ENCODE peak calls at places on chromosomes 13 and 19, in eight cellular contexts. Z is transverse colon, L is Panc1, J is H1, Y is upper lobe of left lung, K is endothelial cell of umbilical vein, R is stomach, Q is GM23338. W is an unnamed sample. For H3K4me1, the result is how much of the 10 kb centered on the place peaks cover.

GRCh38 chr13:113002206-113002821 is 33.3 kb downstream of the MCF2L start:
- DNase-seq in Z (peak), L (no peak), J (peak), Y (peak), K (no peak), R (no peak), Q (peak), W (no peak)

GRCh38 chr13:48514776-48515175 is 18.1 kb downstream of the RCBTB2 start:
- DNase-seq in Z (no peak), L (no peak), J (no peak), Y (no peak), K (no peak), R (no peak), Q (no peak), W (no peak)

GRCh38 chr19:36997152-36997842 is 80.9 kb upstream of the ZNF420 start:
- DNase-seq in Z (no peak), L (no peak), J (no peak), Y (no peak), K (no peak), R (no peak), Q (no peak), W (no peak)

GRCh38 chr13:79402679-79403078 is 3.4 kb downstream of the RBM26 start:
- DNase-seq in Z (no peak), L (no peak), J (no peak), Y (no peak), K (peak), R (no peak), Q (no peak), W (no peak)

GRCh38 chr19:33500991-33501390 is 20.6 kb downstream of the PEPD start:
- DNase-seq in Z (no peak), L (no peak), J (no peak), Y (no peak), K (no peak), R (no peak), Q (no peak), W (no peak)

GRCh38 chr13:32889986-32890565 is 126.1 kb upstream of the KL start:
- DNase-seq in Z (no peak), L (no peak), J (no peak), Y (no peak), K (no peak), R (no peak), Q (no peak), W (no peak)

GRCh38 chr13:64446372-64446771 is 2783.8 kb downstream of the PCDH9 start:
- DNase-seq in Z (no peak), L (no peak), J (no peak), Y (no peak), K (no peak), R (no peak), Q (peak), W (no peak)

GRCh38 chr19:12611361-12611699 is 610 bp downstream of the ZNF791 start:
- DNase-seq in Z (peak), L (no peak), J (no peak), Y (no peak), K (peak), R (peak), Q (peak), W (peak)

GRCh38 chr13:31282741-31283455 is 83.1 kb downstream of the B3GLCT start:
- DNase-seq in Z (no peak), L (no peak), J (no peak), Y (no peak), K (no peak), R (no peak), Q (no peak), W (no peak)

GRCh38 chr13:41707192-41707858 is 250.0 kb downstream of the RGCC start:
- DNase-seq in Z (no peak), L (no peak), J (no peak), Y (no peak), K (no peak), R (no peak), Q (no peak), W (no peak)

GRCh38 chr13:105721056-105721455 is 814.4 kb downstream of the EFNB2 start:
- DNase-seq in Z (no peak), L (no peak), J (no peak), Y (no peak), K (peak), R (no peak), Q (no peak), W (no peak)

GRCh38 chr13:86591862-86592261 is 792.6 kb upstream of the SLITRK6 start:
- DNase-seq in Z (no peak), L (no peak), J (no peak), Y (no peak), K (no peak), R (no peak), Q (no peak), W (no peak)

GRCh38 chr13:29457299-29457698 is 138.2 kb downstream of the SLC7A1 start:
- DNase-seq in Z (no peak), L (no peak), J (no peak), Y (no peak), K (peak), R (no peak), Q (no peak), W (no peak)

GRCh38 chr13:82749551-82749950 is 1132.7 kb downstream of the SLITRK1 start:
- DNase-seq in Z (no peak), L (no peak), J (no peak), Y (no peak), K (no peak), R (no peak), Q (no peak), W (no peak)

GRCh38 chr19:48835734-48836088 is 580 bp downstream of the HSD17B14 start:
- DNase-seq in Z (peak), L (peak), J (peak), Y (no peak), K (peak), R (peak), Q (peak), W (peak)

GRCh38 chr19:16327911-16328823 is 3.5 kb downstream of the KLF2 start:
- DNase-seq in Z (peak), L (no peak), J (no peak), Y (no peak), K (peak), R (peak), Q (no peak), W (peak)

GRCh38 chr19:8607386-8607785 is 3.1 kb downstream of the ADAMTS10 start:
- DNase-seq in Z (no peak), L (no peak), J (no peak), Y (no peak), K (no peak), R (no peak), Q (no peak), W (no peak)

GRCh38 chr13:83919775-83920174 is 37.5 kb upstream of the SLITRK1 start:
- DNase-seq in Z (no peak), L (no peak), J (no peak), Y (no peak), K (no peak), R (no peak), Q (peak), W (no peak)

GRCh38 chr13:22422023-22422422 is 751.1 kb downstream of the FGF9 start:
- DNase-seq in Z (no peak), L (no peak), J (no peak), Y (no peak), K (no peak), R (no peak), Q (no peak), W (no peak)

GRCh38 chr13:91329736-91330135 is 17.8 kb upstream of the MIR17HG start:
- DNase-seq in Z (no peak), L (no peak), J (no peak), Y (no peak), K (no peak), R (no peak), Q (no peak), W (no peak)

GRCh38 chr19:3146677-3147100 is 10.9 kb downstream of the GNA15 start:
- DNase-seq in Z (peak), L (peak), J (no peak), Y (peak), K (no peak), R (no peak), Q (peak), W (no peak)

GRCh38 chr13:67283602-67284001 is 53.5 kb upstream of the PCDH9 start:
- DNase-seq in Z (no peak), L (no peak), J (no peak), Y (no peak), K (no peak), R (no peak), Q (no peak), W (no peak)

GRCh38 chr19:56113071-56113632 is 7.9 kb downstream of the ZNF787 start:
- DNase-seq in Z (no peak), L (no peak), J (no peak), Y (no peak), K (no peak), R (no peak), Q (no peak), W (no peak)
- H3K27ac ChIP-seq in Z (peak), L (peak), J (no peak), Y (peak), K (no peak), R (peak), Q (peak), W (no peak)

DNA sequence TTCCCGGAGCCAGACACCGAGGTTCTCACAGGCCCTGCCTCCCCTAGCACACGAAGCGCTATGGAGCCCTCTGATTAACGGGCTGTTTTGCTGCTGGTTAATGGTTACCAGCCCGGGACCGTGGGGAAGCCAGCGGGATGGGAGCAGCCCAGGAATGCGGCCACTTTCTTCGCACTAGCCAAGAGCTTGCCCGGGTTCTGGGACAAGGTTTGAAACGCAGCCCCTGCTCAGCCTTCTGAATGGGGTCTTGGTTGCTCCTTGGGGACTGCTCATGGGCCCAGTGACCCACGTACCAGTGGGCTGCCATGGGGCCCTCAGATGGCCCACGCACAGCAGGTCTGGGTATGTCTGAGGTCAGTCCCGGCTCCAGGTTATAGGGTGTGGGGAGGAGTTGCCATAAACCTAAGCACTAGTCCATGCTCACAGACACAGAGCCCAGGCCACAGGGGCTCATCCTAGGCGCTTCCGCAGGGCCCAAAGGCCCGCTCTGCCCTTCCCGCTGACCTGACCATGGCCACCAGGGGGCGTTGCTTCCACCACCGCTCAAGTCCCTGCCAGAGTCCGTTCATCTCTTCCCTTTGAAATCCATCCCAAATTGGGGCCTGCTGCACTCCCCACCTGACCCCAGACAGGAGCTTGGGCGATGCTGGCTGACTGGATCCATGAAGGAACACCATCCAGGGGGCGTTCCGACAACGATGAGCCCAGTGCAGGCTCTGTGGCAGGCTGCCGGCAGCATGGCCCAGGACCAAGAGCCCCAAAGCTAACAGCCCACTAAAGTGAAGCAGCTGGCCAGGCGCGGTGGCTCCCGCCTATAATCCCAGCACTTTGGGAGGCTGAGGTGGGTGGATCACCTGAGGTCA is 31.5 kb upstream of the ISYNA1 start:
- DNase-seq in Z (peak), L (no peak), J (peak), Y (peak), K (peak), R (peak), Q (peak), W (no peak)
- TF ChIP-seq POLR2AphosphoS5 in Z (no peak), L (no peak), J (no peak), Y (no peak), K (no peak), R (no peak), Q (no peak), W (peak)

DNA sequence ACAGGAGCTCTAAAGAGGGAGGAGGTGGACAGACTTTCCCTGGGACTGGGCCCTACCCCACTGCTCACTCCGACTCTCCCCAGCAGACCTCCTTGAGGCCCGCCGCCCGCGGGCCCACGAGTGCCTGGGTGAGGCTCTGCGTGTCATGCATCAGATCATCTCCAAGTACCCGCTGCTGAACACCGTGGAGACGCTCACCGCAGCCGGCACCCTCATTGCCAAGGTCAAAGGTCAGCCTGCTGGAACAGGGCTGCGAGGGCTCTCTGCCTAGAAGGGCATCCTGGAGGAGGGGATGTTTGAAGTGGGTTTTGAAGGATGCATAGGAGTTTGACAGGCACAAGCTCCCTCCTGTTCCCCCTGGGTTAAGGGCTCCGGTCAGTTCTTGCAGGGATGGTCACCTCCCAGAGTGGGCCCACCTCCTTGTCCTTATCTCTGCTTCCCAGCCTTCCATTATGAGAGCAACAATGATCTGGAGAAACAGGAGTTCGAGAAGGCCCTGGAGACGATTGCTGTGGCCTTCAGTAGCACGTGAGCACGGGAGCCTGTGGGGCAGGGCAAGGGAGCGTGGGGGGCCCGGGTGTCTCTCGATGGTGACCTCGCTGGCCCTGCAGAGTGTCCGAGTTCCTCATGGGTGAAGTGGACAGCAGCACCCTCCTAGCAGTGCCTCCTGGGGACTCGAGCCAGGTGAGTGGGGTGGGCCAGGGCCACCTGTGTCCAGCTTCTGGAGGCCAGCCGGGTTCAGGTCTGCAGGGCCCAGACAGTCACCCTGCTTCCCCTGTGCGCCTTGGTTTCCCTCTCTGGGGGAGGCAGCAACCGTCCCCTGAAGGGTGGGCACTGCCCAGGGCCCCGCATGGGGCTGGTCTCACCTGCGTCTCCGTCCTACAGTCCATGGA is 6.3 kb downstream of the ARHGAP45 start:
- DNase-seq in Z (no peak), L (no peak), J (no peak), Y (peak), K (no peak), R (no peak), Q (no peak), W (no peak)
- H3K4me1 ChIP-seq in Z (half or more), L (under half), J (under half), Y (half or more), K (under half), R (half or more), Q (under half), W (under half)

DNA sequence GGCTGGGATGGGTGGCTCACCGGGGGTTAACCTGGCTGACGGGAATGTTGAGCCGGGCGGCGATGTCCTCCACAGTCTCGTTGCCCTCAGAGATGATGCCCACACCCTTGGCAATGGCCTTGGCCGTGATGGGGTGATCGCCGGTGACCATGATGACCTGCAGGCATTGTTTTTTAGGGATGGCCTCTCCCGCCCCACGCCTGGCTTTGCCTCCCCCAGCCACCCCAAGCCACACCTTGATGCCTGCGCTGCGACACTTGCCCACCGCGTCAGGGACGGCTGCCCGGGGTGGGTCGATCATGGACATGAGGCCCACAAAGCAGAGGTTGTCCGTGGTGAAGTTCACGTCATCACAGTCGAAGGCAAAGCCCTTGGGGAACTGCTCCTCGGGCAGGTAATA is 16.1 kb downstream of the ATP1A3 start:
- DNase-seq in Z (no peak), L (no peak), J (no peak), Y (peak), K (no peak), R (no peak), Q (no peak), W (no peak)
- H3K27ac ChIP-seq in Z (no peak), L (no peak), J (no peak), Y (no peak), K (no peak), R (no peak), Q (no peak), W (no peak)

GRCh38 chr13:110311721-110312668 is 4.9 kb downstream of the COL4A2 start:
- DNase-seq in Z (no peak), L (no peak), J (no peak), Y (no peak), K (no peak), R (no peak), Q (no peak), W (peak)
- TF ChIP-seq POLR2AphosphoS5 in Z (no peak), L (no peak), J (no peak), Y (no peak), K (no peak), R (no peak), Q (no peak), W (no peak)